ENCODE peak calls at places on chromosomes 16 and 17, in six cellular contexts. H is PC-3, N is HCT116, A is upper lobe of right lung, T is body of pancreas, Y is breast epithelium. J is an unnamed sample.
A peak's percentile ranks its signal among the peaks of the same experiment; 100 is the strongest.

GRCh38 chr17:65324977-65325376 is 187.8 kb downstream of the RGS9 start:
- DNase-seq in H (no peak), N (no peak), A (no peak), T (peak; percentile 18), Y (peak; percentile 21), J (no peak)

GRCh38 chr17:77700165-77700881 is 258.2 kb upstream of the TNRC6C start:
- DNase-seq in H (no peak), N (no peak), A (no peak), T (no peak), Y (no peak), J (no peak)

GRCh38 chr17:76427457-76428231 is 25.3 kb downstream of the UBE2O start:
- DNase-seq in H (no peak), N (no peak), A (no peak), T (no peak), Y (no peak), J (no peak)

GRCh38 chr17:36943250-36944220 is 5.2 kb upstream of the AATF start:
- DNase-seq in H (no peak), N (no peak), A (no peak), T (no peak), Y (no peak), J (no peak)

GRCh38 chr17:376936-377863 is 24.6 kb upstream of the RPH3AL start:
- DNase-seq in H (no peak), N (no peak), A (peak; percentile 41), T (peak; percentile 93), Y (no peak), J (no peak)

GRCh38 chr17:43020789-43021738 is 1.1 kb downstream of the VAT1 start:
- DNase-seq in H (peak; percentile 40), N (no peak), A (peak; percentile 91), T (peak; percentile 64), Y (peak; percentile 77), J (no peak)

GRCh38 chr16:19005561-19006445 is 22.1 kb downstream of the TMC7 start:
- DNase-seq in H (peak; percentile 97), N (peak; percentile 78), A (no peak), T (peak; percentile 22), Y (no peak), J (peak; percentile 93)

GRCh38 chr16:3007059-3007956 is 5.4 kb upstream of the CLDN9 start:
- DNase-seq in H (no peak), N (no peak), A (no peak), T (peak; percentile 75), Y (no peak), J (no peak)

GRCh38 chr17:80751460-80752368 is 207.1 kb downstream of the RPTOR start:
- DNase-seq in H (no peak), N (no peak), A (no peak), T (no peak), Y (peak; percentile 35), J (peak; percentile 7)

GRCh38 chr16:78543066-78543465 is 443.6 kb downstream of the WWOX start:
- DNase-seq in H (no peak), N (no peak), A (no peak), T (no peak), Y (no peak), J (peak; percentile 12)

GRCh38 chr16:50499254-50499653 is 48.9 kb upstream of the NKD1 start:
- DNase-seq in H (no peak), N (no peak), A (no peak), T (no peak), Y (no peak), J (no peak)

GRCh38 chr17:65984299-65984698 is 207.6 kb downstream of the CEP112 start:
- DNase-seq in H (no peak), N (no peak), A (no peak), T (no peak), Y (no peak), J (no peak)

GRCh38 chr16:79081292-79082066 is 519.1 kb downstream of the MAF start:
- DNase-seq in H (no peak), N (no peak), A (no peak), T (no peak), Y (no peak), J (no peak)

GRCh38 chr17:47744168-47745036 is 11.4 kb downstream of the TBX21 start:
- DNase-seq in H (no peak), N (no peak), A (no peak), T (no peak), Y (no peak), J (no peak)

GRCh38 chr16:3520398-3520797 is 19.6 kb downstream of the CLUAP1 start:
- DNase-seq in H (no peak), N (no peak), A (no peak), T (no peak), Y (no peak), J (peak; percentile 26)

GRCh38 chr16:72247821-72248253 is 75.9 kb upstream of the PMFBP1 start:
- DNase-seq in H (peak; percentile 11), N (no peak), A (no peak), T (peak; percentile 69), Y (no peak), J (peak; percentile 54)

GRCh38 chr16:70430667-70431536 is 8.0 kb downstream of the ST3GAL2 start:
- DNase-seq in H (peak; percentile 12), N (no peak), A (peak; percentile 75), T (no peak), Y (no peak), J (no peak)

GRCh38 chr17:17703608-17703919 is 22.3 kb downstream of the RAI1 start:
- DNase-seq in H (no peak), N (no peak), A (no peak), T (no peak), Y (no peak), J (no peak)
- H3K4me1 ChIP-seq in H (no peaks in the 10 kb centered on the region), N (peaks cover 13% of the 10 kb centered on the region), A (peaks cover 36% of the 10 kb centered on the region), T (peaks cover 57% of the 10 kb centered on the region), Y (peaks cover 9% of the 10 kb centered on the region), J (peaks cover 7% of the 10 kb centered on the region)

DNA sequence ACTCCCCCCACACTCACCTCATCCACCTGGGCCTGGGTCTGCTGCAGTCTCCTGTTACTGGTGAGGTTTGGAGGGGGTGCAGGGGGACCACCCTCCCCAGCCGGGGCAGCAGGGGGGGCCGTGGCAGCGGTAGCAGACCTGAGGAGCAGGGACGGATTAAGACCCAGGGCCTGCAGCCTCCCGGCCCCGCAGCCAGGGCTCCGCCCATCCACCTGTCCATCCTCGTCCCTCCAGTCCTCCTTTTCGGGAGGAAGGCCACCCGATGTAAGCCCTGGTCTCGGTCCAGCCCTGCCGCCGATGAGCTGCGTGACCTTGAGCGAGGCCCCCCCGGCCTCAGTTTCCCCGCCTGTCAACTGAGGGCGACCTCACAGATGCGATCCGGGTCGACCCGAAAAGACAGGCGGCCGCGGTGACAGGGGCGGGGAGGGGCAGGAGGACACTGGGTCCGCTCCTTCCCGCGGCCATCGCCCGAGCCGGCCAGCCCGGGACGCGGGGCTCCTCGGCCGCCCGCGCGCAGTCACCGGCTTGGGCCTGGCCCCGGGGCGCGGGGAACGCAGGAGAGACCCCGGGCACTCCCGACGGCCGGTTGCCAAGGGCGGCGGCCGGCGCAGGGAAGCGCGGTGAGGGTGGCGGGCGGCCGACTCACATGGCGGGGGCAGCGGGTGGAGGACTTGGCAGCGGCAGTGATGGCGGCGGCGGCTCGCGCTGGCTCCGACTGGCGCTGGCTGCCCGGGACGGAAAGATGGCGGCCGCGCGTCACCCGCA is at the start of gene VAMP2:
- DNase-seq in H (peak; percentile 60), N (no peak), A (peak; percentile 93), T (peak; percentile 83), Y (peak; percentile 76), J (no peak)
- TF ChIP-seq CTCF in H (no peak), N (no peak), A (no peak), T (no peak), Y (no peak), J (no peak)

GRCh38 chr16:10982430-10983174 is 38.2 kb downstream of the CLEC16A start:
- DNase-seq in H (no peak), N (no peak), A (no peak), T (no peak), Y (no peak), J (no peak)

GRCh38 chr16:10981697-10982216 is 37.4 kb downstream of the CLEC16A start:
- DNase-seq in H (peak; percentile 33), N (peak; percentile 42), A (no peak), T (no peak), Y (no peak), J (peak; percentile 36)

GRCh38 chr16:10984509-10984908 is 40.1 kb downstream of the CLEC16A start:
- DNase-seq in H (peak; percentile 33), N (no peak), A (no peak), T (no peak), Y (no peak), J (no peak)

GRCh38 chr16:10980811-10981210 is 36.4 kb downstream of the CLEC16A start:
- DNase-seq in H (no peak), N (no peak), A (no peak), T (no peak), Y (no peak), J (no peak)

GRCh38 chr16:10983175-10983558 is 38.8 kb downstream of the CLEC16A start:
- DNase-seq in H (no peak), N (no peak), A (no peak), T (no peak), Y (no peak), J (no peak)
- H3K4me1 ChIP-seq in H (no peaks in the 10 kb centered on the region), N (no peaks in the 10 kb centered on the region), A (peaks cover 17% of the 10 kb centered on the region), T (peaks cover 4% of the 10 kb centered on the region), Y (peaks cover 5% of the 10 kb centered on the region), J (no peaks in the 10 kb centered on the region)

DNA sequence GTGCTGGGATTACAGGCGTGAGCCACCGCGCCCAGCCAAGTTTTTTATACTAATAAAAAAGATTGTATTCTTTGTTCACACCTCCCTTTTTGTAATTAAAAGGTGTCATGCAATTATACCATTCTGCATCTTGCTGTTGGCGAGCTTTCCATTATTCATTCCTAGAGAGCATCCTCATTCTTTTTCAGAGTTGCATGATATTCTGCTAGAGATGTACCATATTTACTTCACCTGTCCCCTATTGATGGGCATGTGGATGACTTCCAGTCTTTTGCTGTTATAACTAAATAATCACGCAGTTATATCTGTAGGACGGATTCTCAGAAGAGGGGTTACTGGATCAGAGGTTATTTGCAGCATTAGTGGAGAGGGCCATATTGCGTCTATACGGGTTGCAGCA is 17.0 kb downstream of the SGSM2 start:
- DNase-seq in H (no peak), N (no peak), A (no peak), T (no peak), Y (no peak), J (no peak)
- TF ChIP-seq CTCF in H (no peak), N (no peak), A (no peak), T (no peak), Y (no peak), J (no peak)

GRCh38 chr16:75244225-75244792 is 7.1 kb downstream of the BCAR1 start:
- DNase-seq in H (peak; percentile 27), N (no peak), A (no peak), T (peak; percentile 67), Y (peak; percentile 70), J (no peak)
- H3K4me1 ChIP-seq in H (peaks cover 55% of the 10 kb centered on the region), N (peaks cover 67% of the 10 kb centered on the region), A (peaks cover 64% of the 10 kb centered on the region), T (peaks cover 74% of the 10 kb centered on the region), Y (peaks cover 24% of the 10 kb centered on the region), J (peaks cover 26% of the 10 kb centered on the region)

DNA sequence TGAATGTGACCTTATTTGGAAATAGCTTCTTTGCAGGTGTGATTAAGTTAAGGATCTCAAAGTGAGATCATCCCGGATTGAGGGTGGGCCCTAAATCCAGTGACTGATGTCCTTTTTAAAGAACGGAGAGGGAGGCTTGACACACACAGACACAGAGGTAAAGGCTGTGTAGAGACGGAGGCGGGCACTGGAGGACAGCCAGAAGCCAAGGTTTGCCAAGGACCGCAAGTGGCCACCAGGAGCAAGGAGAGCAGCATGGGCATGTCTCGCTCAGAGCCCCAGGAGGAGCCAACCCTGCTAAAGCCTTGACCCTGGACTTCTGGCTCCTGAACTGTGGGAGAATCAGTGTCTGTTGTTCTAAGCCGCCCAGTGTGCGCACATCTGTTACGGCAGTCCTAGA is 15.4 kb downstream of the CNGB1 start:
- DNase-seq in H (no peak), N (no peak), A (peak; percentile 84), T (peak; percentile 84), Y (peak; percentile 71), J (no peak)
- TF ChIP-seq CTCF in H (no peak), N (peak; percentile 12), A (peak; percentile 16), T (peak; percentile 28), Y (no peak), J (no peak)

J was measured in foreskin keratinocyte.